ENCODE peak calls at places on chromosomes 12 and 14, in ten cellular contexts. T is small intestine; O is PC-3; V is foreskin melanocyte; F is epithelial cell of esophagus; N is effector memory CD4-positive, alpha-beta T cell; B is stimulated activated CD4-positive, alpha-beta T cell treated with anti-CD3 and anti-CD28 coated beads, TNF-alpha, amount 100 ng/mL, for 1 hour; L is iris pigment epithelial cell; U is colonic mucosa; P is T-helper 2 cell. E is an unnamed sample.

GRCh38 chr14:89429206-89430091 is 12.4 kb upstream of the FOXN3 start:
- DNase-seq in V (no peak), B (no peak), U (no peak), P (no peak), N (no peak), O (no peak), F (peak; percentile 47), L (no peak), T (no peak), E (no peak)

GRCh38 chr12:104658085-104658484 is 201.3 kb downstream of the CHST11 start:
- DNase-seq in U (no peak), T (no peak), L (no peak), N (no peak), V (no peak), F (no peak), P (no peak), B (no peak), O (no peak), E (no peak)

GRCh38 chr12:55687746-55688145 is 20.0 kb downstream of the ITGA7 start:
- DNase-seq in V (no peak), B (no peak), P (no peak), U (no peak), N (no peak), F (no peak), T (no peak), O (no peak), L (no peak), E (no peak)

GRCh38 chr14:64765740-64766302 is 61.6 kb downstream of the PLEKHG3 start:
- DNase-seq in F (no peak), L (no peak), U (no peak), T (no peak), B (no peak), O (no peak), V (no peak), N (no peak), P (no peak), E (no peak)

GRCh38 chr14:101462726-101463565 is 98.3 kb upstream of the DIO3 start:
- DNase-seq in F (no peak), V (no peak), B (no peak), O (peak; percentile 28), P (no peak), T (no peak), U (no peak), N (no peak), L (no peak), E (no peak)

GRCh38 chr12:130351331-130351730 is 13.6 kb downstream of the PIWIL1 start:
- DNase-seq in N (no peak), L (no peak), F (peak; percentile 71), U (no peak), O (no peak), B (no peak), T (no peak), V (no peak), P (no peak), E (no peak)

GRCh38 chr14:104229621-104230041 is 91.2 kb downstream of the KIF26A start:
- DNase-seq in V (no peak), L (no peak), P (no peak), F (no peak), O (no peak), T (peak; percentile 68), N (no peak), U (peak; percentile 78), B (no peak), E (no peak)

GRCh38 chr12:112029326-112029725 is 16.1 kb downstream of the ERP29 start:
- DNase-seq in T (no peak), O (no peak), V (no peak), P (no peak), B (no peak), L (no peak), N (no peak), F (no peak), U (no peak), E (no peak)

GRCh38 chr12:49706351-49707126 is 666 bp downstream of the FMNL3 start:
- DNase-seq in V (peak; percentile 72), P (no peak), U (peak; percentile 23), B (no peak), L (peak; percentile 67), T (no peak), F (no peak), N (no peak), O (no peak), E (no peak)

GRCh38 chr12:101436146-101436545 is 28.6 kb upstream of the ARL1 start:
- DNase-seq in P (no peak), L (no peak), O (no peak), T (no peak), B (no peak), V (no peak), U (no peak), F (peak; percentile 36), N (no peak), E (no peak)

GRCh38 chr12:70070494-70071007 is 172.7 kb upstream of the CNOT2 start:
- DNase-seq in F (no peak), N (no peak), L (no peak), U (no peak), O (no peak), V (no peak), T (peak; percentile 20), P (no peak), B (no peak), E (no peak)

GRCh38 chr12:45535610-45536180 is 193.8 kb upstream of the ARID2 start:
- DNase-seq in P (no peak), B (no peak), N (no peak), V (no peak), O (no peak), U (no peak), F (no peak), T (no peak), L (no peak), E (no peak)

GRCh38 chr12:53048780-53049401 is 974 bp upstream of the TNS2 start:
- DNase-seq in F (no peak), U (peak; percentile 67), B (no peak), N (no peak), P (no peak), L (peak; percentile 41), V (peak; percentile 38), O (no peak), T (peak; percentile 40), E (no peak)

GRCh38 chr12:52497975-52498374 is 4.9 kb upstream of the KRT6A start:
- DNase-seq in T (no peak), N (no peak), U (no peak), V (no peak), B (no peak), F (no peak), P (no peak), O (no peak), L (no peak), E (no peak)

GRCh38 chr12:646303-647038 is 16.8 kb downstream of the NINJ2 start:
- DNase-seq in B (no peak), U (peak; percentile 34), L (peak; percentile 22), P (no peak), F (no peak), N (no peak), V (no peak), O (no peak), T (no peak), E (no peak)

GRCh38 chr12:26896913-26897312 is 40.9 kb downstream of the INTS13 start:
- DNase-seq in L (no peak), T (no peak), N (no peak), V (no peak), O (no peak), P (no peak), F (no peak), U (no peak), B (no peak), E (no peak)

GRCh38 chr12:102376251-102376747 is 104.1 kb downstream of the IGF1 start:
- DNase-seq in F (no peak), O (no peak), T (no peak), U (no peak), B (no peak), V (no peak), P (no peak), N (no peak), L (peak; percentile 1), E (no peak)

GRCh38 chr14:68140111-68140741 is 320.6 kb downstream of the RAD51B start:
- DNase-seq in P (no peak), N (no peak), L (peak; percentile 97), O (peak; percentile 99), T (peak; percentile 78), V (no peak), F (peak; percentile 98), U (peak; percentile 74), B (no peak), E (peak; percentile 98)

GRCh38 chr12:21456291-21456780 is 18.9 kb downstream of the PYROXD1 start:
- DNase-seq in O (peak; percentile 10), T (no peak), U (no peak), L (no peak), F (no peak), B (no peak), N (no peak), V (no peak), P (no peak), E (no peak)

GRCh38 chr12:56071648-56072047 is 8.3 kb upstream of the ERBB3 start:
- DNase-seq in V (no peak), U (no peak), L (peak; percentile 49), F (peak; percentile 83), O (no peak), N (no peak), B (no peak), P (no peak), T (no peak), E (no peak)

GRCh38 chr12:112182499-112182898 is 57.1 kb downstream of the TRAFD1 start:
- DNase-seq in L (peak; percentile 40), F (no peak), V (peak; percentile 83), N (no peak), O (no peak), B (no peak), P (no peak), U (no peak), T (no peak), E (no peak)

GRCh38 chr12:98421336-98421735 is 94.1 kb upstream of the TMPO start:
- DNase-seq in U (no peak), O (no peak), P (no peak), F (no peak), B (no peak), L (no peak), T (no peak), V (no peak), N (no peak), E (no peak)

GRCh38 chr12:31368666-31369361 is 42.9 kb upstream of the SINHCAF start:
- DNase-seq in V (no peak), P (no peak), U (peak; percentile 42), F (no peak), N (no peak), L (peak; percentile 27), B (no peak), T (no peak), O (no peak), E (no peak)

GRCh38 chr12:114480309-114481199 is 74.6 kb upstream of the TBX5 start:
- DNase-seq in F (peak; percentile 14), B (no peak), L (peak; percentile 21), U (no peak), N (no peak), P (no peak), O (no peak), V (no peak), T (no peak), E (no peak)

GRCh38 chr12:105279460-105280056 is 43.6 kb upstream of the APPL2 start:
- DNase-seq in N (peak; percentile 1), V (no peak), B (peak; percentile 0), U (peak; percentile 67), T (peak; percentile 48), L (peak; percentile 31), F (peak; percentile 49), P (no peak), O (no peak), E (no peak)

GRCh38 chr14:36279306-36280244 is 40.9 kb downstream of the MBIP start:
- DNase-seq in V (no peak), N (no peak), F (peak; percentile 79), O (no peak), U (no peak), P (no peak), T (no peak), L (no peak), B (no peak), E (no peak)

E was measured in SW 1271.